ENCODE peak calls at places on chromosomes 6 and 20, in seven cellular contexts. K is HCEC 1CT; C is NCI-H1694 treated with DMSO at 0.1 percent for 48 hours; G is activated T-helper 9 cell treated with anti-CD3 and anti-CD28 coated beads, Interleukin-2, amount 50 U/mL, for 16 hours; W is kidney; I is lower lobe of right lung; E is NCI-H1417. D is an unnamed sample.

GRCh38 chr20:61493798-61494305 is 241.8 kb downstream of the CDH4 start:
- DNase-seq in E (no peak), W (no peak), C (no peak), G (no peak), K (no peak), I (no peak), D (no peak)

GRCh38 chr20:5056801-5057599 is 55.7 kb upstream of the SLC23A2 start:
- DNase-seq in G (peak; percentile 57), I (peak; percentile 73), E (no peak), K (peak; percentile 49), W (no peak), C (no peak), D (no peak)

GRCh38 chr20:38873050-38873581 is 53.1 kb upstream of the FAM83D start:
- DNase-seq in W (no peak), E (no peak), K (no peak), I (no peak), C (no peak), G (peak; percentile 74), D (no peak)

GRCh38 chr6:158411998-158412397 is 99.7 kb downstream of the TULP4 start:
- DNase-seq in W (no peak), C (no peak), G (no peak), K (no peak), I (no peak), E (no peak), D (no peak)

GRCh38 chr6:127520061-127520460 is 926 bp upstream of the MTCL3 start:
- DNase-seq in W (no peak), C (no peak), I (no peak), G (no peak), E (no peak), K (no peak), D (no peak)

GRCh38 chr6:37106982-37107453 is 62.9 kb upstream of the PIM1 start:
- DNase-seq in G (no peak), W (no peak), I (no peak), K (no peak), C (no peak), E (no peak), D (no peak)

GRCh38 chr20:50338479-50339195 is 148.0 kb downstream of the CEBPB start:
- DNase-seq in G (peak; percentile 40), W (no peak), C (peak; percentile 7), E (no peak), K (no peak), I (no peak), D (no peak)

GRCh38 chr6:18327621-18328548 is 59.3 kb upstream of the RNF144B start:
- DNase-seq in E (peak; percentile 81), I (peak; percentile 76), K (no peak), W (peak; percentile 77), G (no peak), C (no peak), D (peak; percentile 28)

GRCh38 chr6:16676978-16677377 is 84.3 kb downstream of the ATXN1 start:
- DNase-seq in K (peak; percentile 73), W (no peak), E (no peak), C (no peak), G (no peak), I (no peak), D (no peak)

GRCh38 chr6:4804095-4804494 is 27.9 kb downstream of the CDYL start:
- DNase-seq in E (no peak), G (no peak), I (no peak), K (peak; percentile 62), C (no peak), W (no peak), D (no peak)

GRCh38 chr6:53800976-53801375 is 6.2 kb downstream of the LRRC1 start:
- DNase-seq in G (no peak), E (no peak), C (no peak), I (no peak), W (no peak), K (no peak), D (no peak)

GRCh38 chr20:22312744-22313346 is 271.5 kb downstream of the FOXA2 start:
- DNase-seq in I (no peak), C (no peak), W (no peak), G (no peak), E (peak; percentile 18), K (no peak), D (peak; percentile 46)

GRCh38 chr6:48490658-48491057 is 379.7 kb upstream of the PTCHD4 start:
- DNase-seq in K (no peak), I (no peak), C (no peak), G (no peak), W (no peak), E (no peak), D (no peak)

GRCh38 chr6:8969747-8970146 is 534.4 kb upstream of the SLC35B3 start:
- DNase-seq in C (no peak), G (no peak), E (no peak), W (no peak), K (no peak), I (no peak), D (no peak)

GRCh38 chr6:114176726-114177125 is 166.1 kb downstream of the HS3ST5 start:
- DNase-seq in K (no peak), E (peak; percentile 19), C (no peak), W (no peak), G (no peak), I (no peak), D (no peak)

GRCh38 chr6:78614961-78615360 is 252.4 kb upstream of the IRAK1BP1 start:
- DNase-seq in I (no peak), C (no peak), E (no peak), K (no peak), W (no peak), G (no peak), D (no peak)

GRCh38 chr6:16747232-16748027 is 13.8 kb downstream of the ATXN1 start:
- DNase-seq in E (no peak), W (no peak), K (peak; percentile 87), C (peak; percentile 50), I (no peak), G (no peak), D (no peak)

GRCh38 chr6:45350186-45350585 is 22.1 kb downstream of the RUNX2 start:
- DNase-seq in I (no peak), E (no peak), G (no peak), C (no peak), W (no peak), K (no peak), D (no peak)

GRCh38 chr20:48656120-48656519 is 171.7 kb downstream of the PREX1 start:
- DNase-seq in K (no peak), C (no peak), G (no peak), W (no peak), E (no peak), I (no peak), D (no peak)

GRCh38 chr6:150720774-150721233 is 121.1 kb downstream of the PLEKHG1 start:
- DNase-seq in I (no peak), G (no peak), E (peak; percentile 76), W (no peak), C (no peak), K (no peak), D (peak; percentile 89)

GRCh38 chr6:106085687-106085983 is 501 bp upstream of the PRDM1 start:
- DNase-seq in I (no peak), E (no peak), G (no peak), K (no peak), W (no peak), C (no peak), D (no peak)

GRCh38 chr20:8723296-8723695 is 345.6 kb upstream of the PLCB4 start:
- DNase-seq in C (no peak), I (no peak), G (no peak), W (no peak), E (no peak), K (no peak), D (no peak)

GRCh38 chr6:56659721-56660373 is 17.2 kb upstream of the DST start:
- DNase-seq in I (no peak), K (no peak), W (no peak), C (no peak), E (no peak), G (no peak), D (no peak)

GRCh38 chr20:59770270-59770669 is 163.2 kb downstream of the SYCP2 start:
- DNase-seq in E (peak; percentile 38), I (no peak), G (no peak), K (no peak), C (no peak), W (no peak), D (no peak)

GRCh38 chr20:1818247-1818840 is 76.9 kb upstream of the SIRPA start:
- DNase-seq in W (no peak), I (no peak), K (no peak), G (no peak), C (no peak), E (no peak), D (no peak)

GRCh38 chr6:38035478-38035877 is 216.0 kb downstream of the ZFAND3 start:
- DNase-seq in C (no peak), E (no peak), I (no peak), W (no peak), K (peak; percentile 17), G (no peak), D (no peak)

GRCh38 chr20:34511891-34512265 is 4.3 kb upstream of the DYNLRB1 start:
- DNase-seq in I (no peak), K (no peak), G (no peak), C (no peak), E (no peak), W (no peak), D (no peak)

GRCh38 chr6:106300944-106301343 is 24.6 kb downstream of the ATG5 start:
- DNase-seq in C (peak; percentile 23), I (no peak), K (peak; percentile 51), G (no peak), W (no peak), E (no peak), D (no peak)

GRCh38 chr20:63056236-63057132 is 49.7 kb upstream of the BHLHE23 start:
- DNase-seq in K (no peak), E (peak; percentile 40), G (no peak), W (peak; percentile 64), I (peak; percentile 50), C (peak; percentile 14), D (peak; percentile 52)

GRCh38 chr6:142569676-142570075 is 267.9 kb downstream of the ADGRG6 start:
- DNase-seq in C (no peak), K (no peak), G (no peak), W (no peak), I (no peak), E (no peak), D (no peak)

GRCh38 chr6:5559651-5560050 is 298.3 kb downstream of the FARS2 start:
- DNase-seq in E (no peak), I (no peak), C (no peak), K (no peak), G (no peak), W (no peak), D (no peak)

GRCh38 chr6:686528-686927 is 6.4 kb downstream of the EXOC2 start:
- DNase-seq in K (peak; percentile 30), W (no peak), C (no peak), E (peak; percentile 14), I (no peak), G (no peak), D (no peak)

GRCh38 chr20:25397827-25398226 is 7.2 kb upstream of the ABHD12 start:
- DNase-seq in K (no peak), W (no peak), C (no peak), I (no peak), G (no peak), E (no peak), D (no peak)

GRCh38 chr6:44531447-44532015 is 144.0 kb downstream of the CDC5L start:
- DNase-seq in K (no peak), W (no peak), C (no peak), I (no peak), G (no peak), E (no peak), D (no peak)

GRCh38 chr6:33590531-33591198 is 10.6 kb upstream of the BAK1 start:
- DNase-seq in K (peak; percentile 31), W (peak; percentile 93), C (no peak), I (peak; percentile 79), E (no peak), G (no peak), D (no peak)

GRCh38 chr6:43828711-43829110 is 58.7 kb downstream of the VEGFA start:
- DNase-seq in E (no peak), I (no peak), G (no peak), C (no peak), W (no peak), K (no peak), D (no peak)

GRCh38 chr20:45947110-45947866 is 12.8 kb downstream of the PCIF1 start:
- DNase-seq in E (no peak), W (peak; percentile 80), K (no peak), C (no peak), G (no peak), I (no peak), D (no peak)

D was measured in NCI-H345.